ENCODE peak calls at places on chromosomes 12 and 14, in six cellular contexts. R, I, T, E, O and V are unnamed samples.

GRCh38 chr14:59055439-59056045 is 132.9 kb upstream of the DAAM1 start:
- DNase-seq in T (peak), O (no peak), I (peak), E (peak), R (peak), V (no peak)

GRCh38 chr12:18864900-18865561 is 127.1 kb downstream of the CAPZA3 start:
- DNase-seq in I (peak), R (no peak), E (no peak), O (no peak), T (no peak), V (no peak)

GRCh38 chr12:132617822-132618682 is 524 bp upstream of the P2RX2 start:
- DNase-seq in T (no peak), R (no peak), O (no peak), I (no peak), E (no peak), V (no peak)

GRCh38 chr12:11763760-11764520 is 114.5 kb downstream of the ETV6 start:
- DNase-seq in E (peak), T (no peak), O (no peak), R (no peak), I (no peak), V (no peak)

GRCh38 chr12:31813305-31813704 is 84.5 kb upstream of the AMN1 start:
- DNase-seq in I (peak), T (no peak), R (no peak), O (no peak), E (no peak), V (no peak)

GRCh38 chr12:111406474-111407370 is 999 bp downstream of the SH2B3 start:
- DNase-seq in T (no peak), E (peak), I (peak), R (no peak), O (no peak), V (no peak)

GRCh38 chr12:113862570-113863454 is 103.3 kb downstream of the RBM19 start:
- DNase-seq in R (no peak), I (peak), E (no peak), O (no peak), T (no peak), V (no peak)

GRCh38 chr12:41663487-41664258 is 475.6 kb downstream of the PDZRN4 start:
- DNase-seq in O (no peak), R (no peak), I (no peak), E (peak), T (no peak), V (no peak)

GRCh38 chr14:76810953-76811400 is 1.7 kb downstream of the ANGEL1 start:
- DNase-seq in R (no peak), I (peak), T (no peak), O (no peak), E (peak), V (no peak)

GRCh38 chr14:65131176-65131765 is 29.0 kb upstream of the MAX start:
- DNase-seq in E (no peak), T (no peak), O (peak), R (no peak), I (no peak), V (peak)

GRCh38 chr14:92880851-92881250 is 42.1 kb upstream of the CHGA start:
- DNase-seq in I (peak), O (no peak), T (no peak), E (peak), R (no peak), V (no peak)

GRCh38 chr14:30272848-30273563 is 286.0 kb upstream of the G2E3 start:
- DNase-seq in R (no peak), E (peak), I (no peak), T (no peak), O (no peak), V (no peak)

GRCh38 chr12:64007853-64008252 is 163.4 kb downstream of the SRGAP1 start:
- DNase-seq in I (no peak), R (no peak), O (no peak), E (no peak), T (no peak), V (no peak)

GRCh38 chr12:50517456-50518048 is 12.8 kb downstream of the DIP2B start:
- DNase-seq in O (no peak), E (no peak), T (no peak), I (no peak), R (no peak), V (no peak)

GRCh38 chr14:86712176-86712575 is 1182.2 kb downstream of the FLRT2 start:
- DNase-seq in I (no peak), O (no peak), T (no peak), R (no peak), E (no peak), V (no peak)

GRCh38 chr14:23577004-23577681 is 1.4 kb downstream of the JPH4 start:
- DNase-seq in E (peak), I (no peak), T (peak), R (peak), O (no peak), V (peak)

GRCh38 chr14:70919774-70920173 is 12.5 kb downstream of the PCNX1 start:
- DNase-seq in R (peak), I (no peak), O (no peak), T (no peak), E (peak), V (no peak)

GRCh38 chr12:6551063-6551461 is 4.8 kb downstream of the IFFO1 start:
- DNase-seq in E (no peak), O (peak), I (no peak), R (no peak), T (no peak), V (no peak)

GRCh38 chr12:104359216-104359615 is 55.7 kb downstream of the EID3 start:
- DNase-seq in O (no peak), I (no peak), E (no peak), R (no peak), T (no peak), V (no peak)

GRCh38 chr14:21723431-21724045 is 49.9 kb upstream of the OR4E1 start:
- DNase-seq in I (peak), O (no peak), R (no peak), E (peak), T (no peak), V (no peak)

GRCh38 chr12:94980577-94980976 is 22.9 kb downstream of the NDUFA12 start:
- DNase-seq in T (no peak), E (no peak), R (no peak), I (no peak), O (no peak), V (no peak)

GRCh38 chr12:51970904-51971646 is 19.6 kb downstream of the ACVR1B start:
- DNase-seq in E (peak), R (no peak), O (no peak), I (peak), T (no peak), V (no peak)

GRCh38 chr14:69818760-69819191 is 21.7 kb upstream of the SLC10A1 start:
- DNase-seq in I (peak), E (peak), R (peak), T (no peak), O (no peak), V (no peak)

GRCh38 chr12:63276537-63277365 is 125.8 kb upstream of the AVPR1A start:
- DNase-seq in O (no peak), E (peak), I (peak), R (peak), T (peak), V (no peak)

GRCh38 chr12:96190403-96191170 is 3.6 kb upstream of the ELK3 start:
- DNase-seq in E (peak), R (peak), O (no peak), I (no peak), T (no peak), V (no peak)

GRCh38 chr12:112362309-112362708 is 19.9 kb downstream of the HECTD4 start:
- DNase-seq in O (no peak), R (no peak), T (no peak), E (no peak), I (no peak), V (no peak)

GRCh38 chr14:64682843-64683242 is 21.4 kb upstream of the PLEKHG3 start:
- DNase-seq in R (no peak), O (no peak), I (no peak), T (no peak), E (no peak), V (no peak)

GRCh38 chr14:52119030-52119429 is 50.2 kb upstream of the NID2 start:
- DNase-seq in E (no peak), O (no peak), I (no peak), R (no peak), T (no peak), V (no peak)

GRCh38 chr14:21874946-21875345 is 201.3 kb upstream of the OR4E1 start:
- DNase-seq in I (no peak), E (no peak), T (no peak), O (no peak), R (no peak), V (no peak)

GRCh38 chr12:120231316-120232011 is 30.6 kb upstream of the RPLP0 start:
- DNase-seq in I (peak), T (peak), O (peak), R (no peak), E (no peak), V (no peak)

GRCh38 chr12:105740970-105741725 is 397.6 kb downstream of the NUAK1 start:
- DNase-seq in T (no peak), E (no peak), R (peak), I (no peak), O (no peak), V (no peak)

GRCh38 chr14:90698379-90698869 is 117.8 kb downstream of the TTC7B start:
- DNase-seq in T (no peak), R (peak), O (no peak), E (no peak), I (no peak), V (no peak)

GRCh38 chr12:115636546-115636945 is 640.9 kb downstream of the MED13L start:
- DNase-seq in E (no peak), O (no peak), I (no peak), R (no peak), T (no peak), V (no peak)

GRCh38 chr12:115630133-115630532 is 647.4 kb downstream of the MED13L start:
- DNase-seq in E (no peak), T (no peak), I (no peak), R (no peak), O (no peak), V (no peak)

DNA sequence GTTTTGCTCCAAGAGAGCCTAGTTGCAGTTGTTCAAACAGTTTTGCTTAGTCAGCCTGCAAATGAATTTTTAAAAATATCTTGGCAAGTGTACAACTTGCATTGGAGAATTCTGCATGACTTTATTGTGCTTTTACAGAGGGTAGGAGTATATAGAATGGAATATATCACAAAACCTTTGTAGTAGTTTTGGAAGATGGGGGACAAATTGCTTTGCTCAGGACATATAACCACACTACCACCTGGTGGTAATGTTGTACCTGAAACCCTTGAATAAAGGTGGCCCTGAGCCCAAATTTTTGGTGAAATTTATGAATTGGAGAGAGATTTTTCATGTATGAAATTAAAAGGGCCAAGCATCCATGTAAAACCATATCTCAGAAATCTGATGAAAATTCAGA is 645.2 kb downstream of the MED13L start:
- DNase-seq in I (no peak), R (no peak), E (no peak), T (no peak), O (no peak), V (no peak)
- TF ChIP-seq CTCF in I (no peak), R (peak), E (peak), T (peak), O (no peak), V (no peak)

DNA sequence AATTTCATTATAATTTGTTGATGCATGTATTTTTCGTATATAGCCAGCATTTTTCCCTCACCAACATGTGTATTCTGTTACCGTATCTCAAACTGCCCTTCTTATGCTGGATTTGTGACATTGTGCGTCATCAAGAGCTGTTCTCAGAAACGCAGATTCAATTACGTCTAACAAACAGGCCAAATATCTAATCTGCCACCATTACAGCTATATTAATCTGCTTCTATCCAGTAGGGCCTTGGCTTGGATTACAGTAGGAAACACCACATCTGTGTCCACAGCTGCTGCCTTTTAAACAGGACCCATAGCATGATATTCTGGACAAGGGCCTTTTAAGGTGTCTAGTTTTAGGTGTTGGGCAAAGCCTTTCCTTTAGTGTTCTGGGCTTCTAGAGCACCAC is 140.6 kb downstream of the PDE3A start:
- DNase-seq in E (no peak), O (no peak), I (no peak), T (no peak), R (no peak), V (no peak)
- H3K27ac ChIP-seq in E (no peak), O (no peak), I (no peak), T (no peak), R (no peak), V (no peak)

GRCh38 chr14:94026173-94026885 is at the start of gene OTUB2:
- DNase-seq in R (peak), T (peak), O (peak), E (peak), I (peak), V (peak)

GRCh38 chr14:94027566-94028449 is 1.7 kb downstream of the OTUB2 start:
- DNase-seq in I (no peak), O (no peak), E (no peak), R (peak), T (peak), V (no peak)

GRCh38 chr14:94026886-94027469 is 838 bp downstream of the OTUB2 start:
- DNase-seq in E (no peak), T (no peak), I (no peak), O (no peak), R (no peak), V (no peak)

GRCh38 chr14:94024549-94024948 is 1.6 kb upstream of the OTUB2 start:
- DNase-seq in I (no peak), O (no peak), T (no peak), E (no peak), R (no peak), V (no peak)

GRCh38 chr14:94025720-94026119 is 420 bp upstream of the OTUB2 start:
- DNase-seq in E (no peak), T (no peak), O (no peak), I (no peak), R (no peak), V (no peak)
- H3K4me3 ChIP-seq in E (no peak), T (peak), O (peak), I (no peak), R (no peak), V (peak)

DNA sequence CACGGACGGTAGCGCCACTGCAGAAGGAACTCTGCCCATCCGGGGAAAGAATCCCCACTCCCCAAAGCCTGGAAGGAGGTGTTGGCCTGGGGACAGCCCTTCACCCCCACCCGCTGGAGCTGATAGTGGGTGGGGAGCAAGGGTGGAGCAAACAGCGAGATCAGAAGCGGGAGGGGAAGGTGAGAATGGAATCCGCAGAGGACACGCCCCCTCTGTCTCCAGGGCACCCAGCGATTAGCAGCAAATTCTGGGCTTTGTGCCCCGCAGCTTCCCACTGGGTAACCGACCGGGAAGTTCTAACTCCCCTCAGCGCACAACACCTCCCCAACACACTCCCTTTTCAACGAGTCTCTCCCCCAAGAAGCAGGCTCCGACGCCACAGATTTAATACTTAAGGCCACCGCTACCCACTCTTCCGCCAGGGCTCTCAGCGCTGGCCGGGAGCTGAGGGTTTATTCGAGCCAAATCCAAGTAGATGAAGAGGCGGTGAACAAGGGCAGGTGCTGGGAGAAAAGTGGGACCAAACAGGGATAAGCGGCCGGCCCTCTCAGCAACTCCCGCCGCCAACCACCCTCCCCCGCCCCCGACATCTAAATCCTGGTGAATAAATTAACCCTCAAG is 1.3 kb downstream of the SLC25A29 start:
- DNase-seq in T (peak), I (peak), O (peak), E (peak), R (peak), V (no peak)
- TF ChIP-seq CTCF in T (no peak), I (no peak), O (no peak), E (no peak), R (no peak), V (no peak)

DNA sequence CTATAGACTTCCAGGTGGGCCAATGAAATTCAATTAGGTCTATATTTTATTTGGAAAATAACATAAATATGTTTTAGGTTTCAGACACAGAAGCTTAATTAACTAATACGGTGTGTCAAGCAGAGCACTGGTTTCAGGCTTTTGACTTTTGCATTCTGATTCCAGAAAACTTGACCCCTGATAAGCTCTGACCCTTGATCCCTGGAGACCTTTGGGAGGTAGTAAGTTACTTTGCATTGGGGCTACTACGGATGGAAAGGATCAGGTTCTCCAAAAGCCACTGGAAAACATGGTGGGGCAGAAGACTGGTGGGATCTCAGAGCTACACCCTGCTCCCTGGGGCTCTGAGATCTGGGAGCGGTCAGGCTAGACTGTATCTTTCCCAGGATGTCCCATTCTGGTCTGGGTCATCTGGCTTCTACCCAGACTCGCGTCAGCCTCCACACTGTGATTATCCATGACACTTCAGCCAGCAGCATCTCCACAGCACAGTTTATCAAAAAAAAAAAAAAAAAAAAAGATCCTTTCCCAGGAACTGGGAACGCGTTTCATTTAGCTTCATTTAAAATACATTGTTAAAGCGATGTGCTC is 17.9 kb upstream of the EMP1 start:
- DNase-seq in O (no peak), I (no peak), E (no peak), T (no peak), R (no peak), V (no peak)
- H3K27ac ChIP-seq in O (no peak), I (no peak), E (no peak), T (no peak), R (no peak), V (peak)